ENCODE peak calls at places on chromosomes 13 and 19, in seven cellular contexts. One of them, this sample, is unnamed.

GRCh38 chr13:59755647-59756290 is 408.0 kb downstream of the DIAPH3 start:
- DNase-seq in GOT3: no peak
- DNase-seq in GM23248: peak; percentile 19
- DNase-seq in AG04449: no peak
- DNase-seq in T follicular helper cell: no peak
- DNase-seq in ovary: no peak
- DNase-seq in left cardiac atrium: no peak
- DNase-seq in this sample: no peak

GRCh38 chr13:102903659-102904407 is 58.0 kb downstream of the ERCC5 start:
- DNase-seq in T follicular helper cell: no peak
- DNase-seq in AG04449: no peak
- DNase-seq in ovary: no peak
- DNase-seq in GM23248: peak; percentile 45
- DNase-seq in left cardiac atrium: no peak
- DNase-seq in GOT3: no peak
- DNase-seq in this sample: no peak

GRCh38 chr19:51820821-51821446 is 26.0 kb downstream of the FPR3 start:
- DNase-seq in AG04449: no peak
- DNase-seq in GM23248: no peak
- DNase-seq in T follicular helper cell: no peak
- DNase-seq in ovary: no peak
- DNase-seq in left cardiac atrium: no peak
- DNase-seq in GOT3: no peak
- DNase-seq in this sample: no peak

GRCh38 chr13:67229438-67230242 is 496 bp downstream of the PCDH9 start:
- DNase-seq in GOT3: no peak
- DNase-seq in T follicular helper cell: no peak
- DNase-seq in AG04449: peak; percentile 2
- DNase-seq in GM23248: peak; percentile 36
- DNase-seq in left cardiac atrium: no peak
- DNase-seq in ovary: no peak
- DNase-seq in this sample: no peak

GRCh38 chr19:47778954-47779351 is 450 bp downstream of the SELENOW start:
- DNase-seq in T follicular helper cell: no peak
- DNase-seq in GM23248: peak; percentile 58
- DNase-seq in AG04449: no peak
- DNase-seq in GOT3: no peak
- DNase-seq in ovary: peak; percentile 49
- DNase-seq in left cardiac atrium: peak; percentile 39
- DNase-seq in this sample: no peak

GRCh38 chr13:77952737-77953136 is 34.1 kb upstream of the EDNRB start:
- DNase-seq in GOT3: no peak
- DNase-seq in left cardiac atrium: no peak
- DNase-seq in ovary: no peak
- DNase-seq in GM23248: no peak
- DNase-seq in T follicular helper cell: no peak
- DNase-seq in AG04449: no peak
- DNase-seq in this sample: no peak

GRCh38 chr13:27680465-27680864 is 58.8 kb downstream of the POLR1D start:
- DNase-seq in left cardiac atrium: no peak
- DNase-seq in T follicular helper cell: no peak
- DNase-seq in ovary: no peak
- DNase-seq in GOT3: no peak
- DNase-seq in AG04449: no peak
- DNase-seq in GM23248: no peak
- DNase-seq in this sample: no peak

GRCh38 chr13:32314968-32315254 is 252 bp downstream of the ZAR1L start:
- DNase-seq in ovary: no peak
- DNase-seq in GOT3: no peak
- DNase-seq in AG04449: no peak
- DNase-seq in GM23248: peak; percentile 81
- DNase-seq in T follicular helper cell: peak; percentile 31
- DNase-seq in left cardiac atrium: no peak
- DNase-seq in this sample: no peak

GRCh38 chr19:6172074-6172863 is 36.8 kb downstream of the ACSBG2 start:
- DNase-seq in GM23248: no peak
- DNase-seq in AG04449: no peak
- DNase-seq in GOT3: no peak
- DNase-seq in T follicular helper cell: no peak
- DNase-seq in ovary: no peak
- DNase-seq in left cardiac atrium: no peak
- DNase-seq in this sample: no peak

GRCh38 chr19:46785054-46785979 is 3.1 kb downstream of the SLC1A5 start:
- DNase-seq in AG04449: no peak
- DNase-seq in T follicular helper cell: no peak
- DNase-seq in GOT3: no peak
- DNase-seq in ovary: no peak
- DNase-seq in GM23248: peak; percentile 53
- DNase-seq in left cardiac atrium: no peak
- DNase-seq in this sample: no peak

GRCh38 chr13:30148171-30148754 is 159.1 kb downstream of the KATNAL1 start:
- DNase-seq in left cardiac atrium: no peak
- DNase-seq in ovary: no peak
- DNase-seq in AG04449: no peak
- DNase-seq in T follicular helper cell: peak; percentile 28
- DNase-seq in GM23248: no peak
- DNase-seq in GOT3: no peak
- DNase-seq in this sample: no peak

GRCh38 chr13:73741111-73741510 is 393.1 kb downstream of the KLF12 start:
- DNase-seq in T follicular helper cell: no peak
- DNase-seq in GOT3: no peak
- DNase-seq in left cardiac atrium: no peak
- DNase-seq in ovary: no peak
- DNase-seq in AG04449: no peak
- DNase-seq in GM23248: peak; percentile 67
- DNase-seq in this sample: no peak

GRCh38 chr19:9857920-9858746 is 23.0 kb downstream of the PIN1 start:
- DNase-seq in GOT3: no peak
- DNase-seq in left cardiac atrium: no peak
- DNase-seq in GM23248: no peak
- DNase-seq in AG04449: no peak
- DNase-seq in T follicular helper cell: no peak
- DNase-seq in ovary: no peak
- DNase-seq in this sample: no peak

GRCh38 chr13:24348797-24349515 is 39.6 kb downstream of the C1QTNF9 start:
- DNase-seq in T follicular helper cell: no peak
- DNase-seq in GM23248: no peak
- DNase-seq in left cardiac atrium: no peak
- DNase-seq in AG04449: no peak
- DNase-seq in ovary: no peak
- DNase-seq in GOT3: no peak
- DNase-seq in this sample: no peak

GRCh38 chr19:42068361-42068755 is 1.6 kb downstream of the GRIK5 start:
- DNase-seq in GOT3: no peak
- DNase-seq in AG04449: no peak
- DNase-seq in ovary: no peak
- DNase-seq in T follicular helper cell: no peak
- DNase-seq in left cardiac atrium: no peak
- DNase-seq in GM23248: no peak
- DNase-seq in this sample: no peak

GRCh38 chr19:3296446-3296845 is 69.9 kb upstream of the NFIC start:
- DNase-seq in GOT3: no peak
- DNase-seq in AG04449: no peak
- DNase-seq in T follicular helper cell: no peak
- DNase-seq in ovary: no peak
- DNase-seq in left cardiac atrium: no peak
- DNase-seq in GM23248: no peak
- DNase-seq in this sample: no peak

GRCh38 chr19:887072-887471 is 5.9 kb downstream of the MED16 start:
- DNase-seq in ovary: no peak
- DNase-seq in GOT3: no peak
- DNase-seq in left cardiac atrium: no peak
- DNase-seq in AG04449: no peak
- DNase-seq in T follicular helper cell: no peak
- DNase-seq in GM23248: peak; percentile 75
- DNase-seq in this sample: peak; percentile 40

This sample was measured in amniotic stem cell.